ENCODE peak calls at places on chromosomes 1 and 21, in six cellular contexts. I is ascending aorta, O is testis, D is body of pancreas, M is cardiac muscle cell, V is mucosa of descending colon. E is an unnamed sample. For H3K4me1 and H3K36me3, the result is how much of the 10 kb centered on the place peaks cover.

GRCh38 chr1:161962094-161962887 is 61.4 kb downstream of the OLFML2B start:
- DNase-seq in I (no peak), O (no peak), D (no peak), M (peak), V (no peak), E (no peak)

GRCh38 chr1:21668232-21669032 is 725 bp downstream of the RAP1GAP start:
- DNase-seq in I (no peak), O (no peak), D (no peak), M (no peak), V (no peak), E (no peak)

GRCh38 chr1:41529621-41530395 is 45.3 kb upstream of the EDN2 start:
- DNase-seq in I (no peak), O (no peak), D (no peak), M (no peak), V (no peak), E (peak)

GRCh38 chr21:45011426-45011825 is 63.0 kb upstream of the ADARB1 start:
- DNase-seq in I (no peak), O (no peak), D (no peak), M (no peak), V (no peak), E (peak)

GRCh38 chr1:68770817-68771216 is 273.9 kb upstream of the DEPDC1 start:
- DNase-seq in I (no peak), O (no peak), D (no peak), M (no peak), V (no peak), E (no peak)

GRCh38 chr1:176696109-176696508 is 233.1 kb downstream of the PAPPA2 start:
- DNase-seq in I (no peak), O (no peak), D (no peak), M (no peak), V (no peak), E (no peak)

GRCh38 chr1:234589854-234590620 is 19.9 kb downstream of the IRF2BP2 start:
- DNase-seq in I (no peak), O (no peak), D (no peak), M (peak), V (no peak), E (no peak)

GRCh38 chr1:184790642-184791041 is 36.0 kb upstream of the EDEM3 start:
- DNase-seq in I (no peak), O (no peak), D (no peak), M (no peak), V (no peak), E (no peak)

GRCh38 chr1:22618056-22618455 is 18.4 kb upstream of the C1QA start:
- DNase-seq in I (no peak), O (no peak), D (no peak), M (no peak), V (no peak), E (no peak)

GRCh38 chr1:15167386-15167785 is 13.8 kb downstream of the TMEM51 start:
- DNase-seq in I (no peak), O (no peak), D (no peak), M (no peak), V (no peak), E (no peak)

GRCh38 chr1:104132386-104132973 is 382.8 kb downstream of the AMY1C start:
- DNase-seq in I (no peak), O (peak), D (no peak), M (peak), V (peak), E (no peak)

GRCh38 chr1:22872971-22873664 is 99.5 kb downstream of the LACTBL1 start:
- DNase-seq in I (no peak), O (no peak), D (no peak), M (no peak), V (no peak), E (no peak)

GRCh38 chr1:159699653-159700052 is 14.7 kb downstream of the CRP start:
- DNase-seq in I (no peak), O (no peak), D (no peak), M (no peak), V (no peak), E (no peak)

DNA sequence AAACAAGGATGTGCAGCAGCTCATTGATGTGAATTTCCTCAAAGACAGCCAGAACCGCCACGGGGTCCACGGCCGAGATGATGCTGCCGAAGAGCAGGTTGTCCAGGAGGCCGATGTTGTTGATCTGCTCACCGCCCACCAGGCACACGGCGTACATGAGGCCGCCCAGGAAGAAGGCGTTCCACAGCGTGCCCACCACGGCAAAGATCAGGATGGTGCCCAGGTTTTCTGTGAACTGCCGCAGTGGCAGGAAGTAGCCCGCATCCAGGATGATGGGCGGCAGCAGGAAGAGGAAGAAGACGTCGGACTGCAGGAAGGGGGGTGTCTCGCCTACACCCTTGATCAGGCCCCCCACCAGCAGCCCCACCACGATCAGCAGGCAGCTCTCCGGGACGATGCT is 41.1 kb downstream of the SLC9A1 start:
- DNase-seq in I (no peak), O (no peak), D (no peak), M (no peak), V (no peak), E (no peak)
- H3K4me1 ChIP-seq in I (under half), O (under half), D (under half), M (under half), V (under half), E (under half)

DNA sequence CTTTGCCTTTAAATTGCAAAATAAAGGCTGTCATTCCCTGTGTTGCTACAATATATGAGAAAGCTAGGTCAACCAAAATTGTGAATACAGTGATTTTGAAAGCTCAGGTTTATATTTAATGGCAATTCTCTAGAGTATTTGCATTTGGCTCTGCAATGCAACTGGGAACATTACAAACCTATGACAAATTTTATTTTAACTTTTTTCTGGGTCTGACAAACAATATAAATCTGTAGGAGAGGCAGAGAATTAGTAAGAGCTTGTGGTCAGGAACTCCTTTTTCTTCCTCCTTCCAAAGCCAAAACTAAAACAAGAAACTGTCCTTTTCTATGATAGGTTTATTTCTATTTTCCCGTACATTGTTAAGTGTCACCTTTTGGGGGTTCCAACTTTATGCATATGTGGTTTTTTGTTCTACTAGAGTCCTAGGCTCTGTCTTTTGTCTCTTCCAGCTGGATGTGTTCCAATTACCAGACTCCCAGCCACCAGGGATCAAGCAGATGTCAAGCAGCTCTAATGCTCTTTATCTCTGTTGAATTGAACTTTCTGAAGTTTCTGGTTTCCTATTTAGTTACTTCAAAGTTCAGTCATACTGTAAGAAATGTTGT is 106.9 kb downstream of the ASH1L start:
- DNase-seq in I (no peak), O (peak), D (no peak), M (peak), V (no peak), E (no peak)
- H3K36me3 ChIP-seq in I (under half), O (under half), D (under half), M (under half), V (under half), E (under half)

DNA sequence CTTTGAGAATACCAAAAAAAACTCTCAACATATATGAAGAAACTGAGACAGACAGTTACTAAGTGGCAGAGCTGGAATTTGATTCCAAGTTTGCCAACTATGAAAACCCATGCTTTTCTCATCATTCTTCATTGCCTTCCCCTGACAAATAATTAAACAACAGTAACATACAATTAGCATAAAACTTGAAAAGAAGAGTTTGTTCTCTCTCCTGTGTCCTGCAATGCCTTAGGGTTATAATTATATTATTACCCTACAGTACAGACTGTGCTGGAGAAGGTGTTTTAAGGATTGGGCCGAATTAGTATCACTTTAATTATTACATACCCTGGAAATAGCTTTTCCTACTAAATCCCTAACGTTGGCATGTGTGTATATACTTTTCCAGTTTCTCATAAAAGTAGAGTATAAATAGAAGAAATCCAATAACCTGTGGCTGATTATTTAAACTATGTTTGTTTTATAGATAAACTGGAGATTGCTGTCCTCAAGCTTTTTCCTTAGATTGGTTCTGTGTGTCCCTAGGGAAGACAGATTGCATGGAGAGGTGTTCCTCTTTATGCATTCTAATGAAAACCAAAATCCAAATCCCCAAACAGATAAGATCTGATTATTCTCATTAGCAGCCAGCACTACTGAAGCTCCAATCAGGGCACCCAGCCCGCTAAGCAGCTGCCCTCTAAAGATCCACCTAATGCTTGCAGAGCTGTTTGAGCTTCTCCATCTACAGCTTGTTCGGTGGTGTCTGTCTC is 156.3 kb downstream of the TM2D1 start:
- DNase-seq in I (no peak), O (no peak), D (no peak), M (no peak), V (no peak), E (no peak)
- H3K4me1 ChIP-seq in I (under half), O (under half), D (under half), M (under half), V (under half), E (under half)

GRCh38 chr1:246876423-246876822 is 55.3 kb downstream of the AHCTF1 start:
- DNase-seq in I (no peak), O (no peak), D (no peak), M (no peak), V (no peak), E (no peak)
- H3K36me3 ChIP-seq in I (under half), O (under half), D (under half), M (under half), V (under half), E (half or more)

DNA sequence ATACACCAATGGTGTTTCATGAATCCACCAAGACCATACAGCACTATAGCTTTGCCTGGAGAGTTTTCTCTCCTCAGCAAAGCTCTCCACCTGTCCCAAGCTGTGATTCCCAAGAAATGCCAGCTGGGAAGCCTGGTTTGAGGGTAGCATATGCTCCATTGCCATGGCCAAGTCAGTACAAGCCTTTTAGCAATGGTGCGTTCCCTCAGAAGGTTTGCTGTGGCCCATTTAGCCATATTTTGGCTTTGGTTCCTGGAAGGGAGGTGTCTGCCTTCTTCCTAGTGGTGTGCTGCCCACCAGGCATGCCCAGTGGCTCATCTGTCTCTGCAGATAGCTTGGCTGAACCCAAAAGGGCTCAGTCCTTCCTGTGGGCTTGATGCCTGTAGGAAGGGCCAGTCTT is 32.4 kb downstream of the GALNT2 start:
- DNase-seq in I (no peak), O (no peak), D (no peak), M (no peak), V (no peak), E (no peak)
- H3K4me1 ChIP-seq in I (under half), O (under half), D (under half), M (under half), V (under half), E (under half)

DNA sequence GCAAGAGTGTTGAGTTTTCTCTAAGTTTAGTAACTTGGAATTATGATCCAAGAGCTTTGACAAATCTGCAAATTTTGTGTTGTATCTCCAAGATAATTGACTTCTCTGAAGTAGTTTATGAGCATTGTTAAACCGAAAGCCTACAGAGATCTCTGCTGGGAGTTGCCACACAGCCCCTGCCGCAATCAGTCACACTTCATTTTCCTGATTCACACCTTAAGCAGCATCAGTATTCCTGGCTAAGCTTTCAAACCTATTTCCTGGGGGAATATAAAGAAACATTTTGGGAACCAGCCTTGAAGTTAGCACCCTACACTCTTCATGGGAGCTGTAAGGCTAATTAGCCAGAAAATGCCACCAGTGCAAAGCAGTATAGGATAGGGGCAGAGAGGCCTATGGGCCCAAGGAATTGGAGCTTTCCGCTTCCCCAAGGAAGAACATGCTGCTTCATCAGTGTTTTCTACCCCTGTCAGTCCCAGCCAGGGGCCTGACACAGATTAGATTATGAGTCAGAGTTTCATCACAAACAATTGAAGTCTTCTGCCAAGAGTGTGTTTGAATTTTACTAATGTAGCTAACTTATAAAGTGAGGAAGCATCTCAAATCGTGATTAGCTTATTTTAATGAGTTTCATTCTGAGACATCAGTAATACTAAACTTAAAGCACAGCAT is 23.2 kb upstream of the CACYBP start:
- DNase-seq in I (no peak), O (no peak), D (no peak), M (peak), V (no peak), E (no peak)
- H3K36me3 ChIP-seq in I (under half), O (under half), D (under half), M (under half), V (under half), E (under half)

GRCh38 chr1:201551877-201552731 is 13.2 kb downstream of the NAV1 start:
- DNase-seq in I (no peak), O (peak), D (no peak), M (peak), V (no peak), E (no peak)
- H3K4me1 ChIP-seq in I (under half), O (under half), D (under half), M (under half), V (under half), E (under half)

DNA sequence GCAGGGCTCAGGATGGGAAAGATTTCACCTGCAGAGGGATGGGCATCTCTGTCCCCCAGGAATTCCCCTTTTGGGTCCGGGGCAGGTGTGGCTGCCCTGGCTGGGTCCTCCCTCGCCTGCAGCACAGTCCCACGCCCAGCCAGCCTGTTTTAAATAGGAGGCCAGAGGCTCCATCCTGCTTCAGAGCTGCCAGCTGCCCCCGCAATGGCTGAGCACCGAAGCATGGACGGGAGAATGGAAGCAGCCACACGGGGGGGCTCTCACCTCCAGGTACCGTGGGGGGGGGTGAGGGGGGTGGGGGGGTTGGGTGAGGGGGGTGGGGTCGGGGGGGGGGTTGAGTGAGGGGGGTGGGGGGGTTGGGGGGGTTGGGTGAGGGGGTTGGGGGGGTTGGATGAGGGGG is 3.6 kb downstream of the SCNN1D start:
- DNase-seq in I (no peak), O (no peak), D (no peak), M (no peak), V (no peak), E (no peak)
- H3K36me3 ChIP-seq in I (under half), O (under half), D (under half), M (under half), V (under half), E (under half)

DNA sequence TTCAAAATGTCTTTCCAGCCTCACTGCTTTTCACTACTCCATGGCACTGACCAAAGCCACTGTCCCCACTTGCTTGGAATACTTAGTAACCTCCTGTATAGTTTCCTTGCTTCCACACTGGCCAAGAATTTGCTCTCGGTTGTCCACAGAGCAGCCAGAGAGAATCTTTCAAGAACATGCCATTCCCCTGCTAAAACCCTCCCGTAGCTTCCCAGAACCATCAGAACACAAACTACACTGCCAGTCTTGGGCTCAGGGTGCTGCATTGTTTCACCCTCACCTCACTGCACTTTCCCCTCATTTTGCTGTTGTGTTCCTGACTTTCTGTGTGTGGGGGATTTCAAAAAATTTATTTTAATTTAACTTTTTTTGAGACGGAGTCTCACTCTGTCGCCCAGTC is 25.5 kb upstream of the ERRFI1 start:
- DNase-seq in I (no peak), O (no peak), D (no peak), M (no peak), V (no peak), E (no peak)
- H3K4me1 ChIP-seq in I (under half), O (under half), D (under half), M (under half), V (under half), E (under half)

E was measured in tibial artery.